ENCODE peak calls at places on chromosome 21, in five cellular contexts. Q is GM12878, L is K562, A is SK-N-SH, B is HepG2. R is an unnamed sample.

GRCh38 chr21:28771790-28772501 is 220.7 kb downstream of the LTN1 start:
- DNase-seq in Q (no peak), L (no peak), A (no peak), B (no peak), R (no peak)

GRCh38 chr21:22965455-22966125 is 1967.4 kb downstream of the NCAM2 start:
- DNase-seq in Q (no peak), L (no peak), A (no peak), B (no peak), R (no peak)

GRCh38 chr21:42534361-42534900 is 20.8 kb downstream of the SLC37A1 start:
- DNase-seq in Q (no peak), L (no peak), A (peak; percentile 49), B (no peak), R (peak; percentile 41)

GRCh38 chr21:29130234-29130993 is at the start of gene MAP3K7CL:
- DNase-seq in Q (no peak), L (no peak), A (no peak), B (no peak), R (no peak)

GRCh38 chr21:16086936-16087335 is 357.2 kb downstream of the USP25 start:
- DNase-seq in Q (no peak), L (no peak), A (no peak), B (no peak), R (no peak)

GRCh38 chr21:36113647-36114428 is 21.0 kb upstream of the CBR3 start:
- DNase-seq in Q (no peak), L (no peak), A (no peak), B (peak; percentile 70), R (no peak)

GRCh38 chr21:17981060-17981459 is 161.9 kb upstream of the C21orf91 start:
- DNase-seq in Q (no peak), L (no peak), A (no peak), B (no peak), R (no peak)

GRCh38 chr21:42507418-42507817 is 6.2 kb upstream of the SLC37A1 start:
- DNase-seq in Q (no peak), L (no peak), A (no peak), B (no peak), R (no peak)

GRCh38 chr21:15414057-15414456 is 315.7 kb upstream of the USP25 start:
- DNase-seq in Q (no peak), L (no peak), A (no peak), B (no peak), R (no peak)

GRCh38 chr21:16072176-16072575 is 342.4 kb downstream of the USP25 start:
- DNase-seq in Q (no peak), L (no peak), A (no peak), B (no peak), R (no peak)

GRCh38 chr21:42330380-42331336 is 15.4 kb upstream of the TFF3 start:
- DNase-seq in Q (no peak), L (no peak), A (no peak), B (no peak), R (no peak)

GRCh38 chr21:33541105-33541711 is 709 bp downstream of the GART start:
- DNase-seq in Q (peak; percentile 13), L (no peak), A (no peak), B (peak; percentile 24), R (peak; percentile 22)

GRCh38 chr21:33584455-33584854 is 4.0 kb downstream of the DONSON start:
- DNase-seq in Q (no peak), L (peak; percentile 33), A (no peak), B (no peak), R (no peak)

GRCh38 chr21:28419811-28420210 is 572.9 kb downstream of the LTN1 start:
- DNase-seq in Q (no peak), L (no peak), A (no peak), B (no peak), R (no peak)

GRCh38 chr21:33403786-33404571 is 766 bp downstream of the IFNGR2 start:
- DNase-seq in Q (no peak), L (peak; percentile 71), A (peak; percentile 76), B (peak; percentile 26), R (peak; percentile 54)

GRCh38 chr21:36861595-36861883 is 104.9 kb downstream of the HLCS start:
- DNase-seq in Q (no peak), L (no peak), A (no peak), B (no peak), R (no peak)

GRCh38 chr21:15978158-15978805 is 248.5 kb downstream of the USP25 start:
- DNase-seq in Q (no peak), L (no peak), A (peak; percentile 22), B (no peak), R (no peak)

GRCh38 chr21:36059823-36060158 is 535 bp downstream of the SETD4 start:
- DNase-seq in Q (no peak), L (peak; percentile 64), A (peak; percentile 78), B (no peak), R (no peak)

GRCh38 chr21:36511484-36512227 is 31.7 kb upstream of the CLDN14 start:
- DNase-seq in Q (no peak), L (no peak), A (no peak), B (no peak), R (no peak)

GRCh38 chr21:42189860-42190491 is 29.0 kb upstream of the ABCG1 start:
- DNase-seq in Q (no peak), L (no peak), A (no peak), B (no peak), R (no peak)

GRCh38 chr21:32747396-32747795 is 19.6 kb upstream of the SYNJ1 start:
- DNase-seq in Q (no peak), L (no peak), A (no peak), B (no peak), R (no peak)

GRCh38 chr21:28671549-28672195 is 321.0 kb downstream of the LTN1 start:
- DNase-seq in Q (no peak), L (no peak), A (no peak), B (no peak), R (no peak)

GRCh38 chr21:17196619-17197018 is 316.2 kb upstream of the CXADR start:
- DNase-seq in Q (no peak), L (no peak), A (no peak), B (no peak), R (no peak)

GRCh38 chr21:33028271-33028670 is 2.5 kb downstream of the OLIG2 start:
- DNase-seq in Q (no peak), L (no peak), A (no peak), B (no peak), R (no peak)

GRCh38 chr21:44943005-44943685 is 3.3 kb downstream of the SLX9 start:
- DNase-seq in Q (no peak), L (no peak), A (no peak), B (no peak), R (no peak)

GRCh38 chr21:42375141-42375905 is 9.0 kb upstream of the TFF1 start:
- DNase-seq in Q (no peak), L (no peak), A (no peak), B (no peak), R (no peak)

GRCh38 chr21:25375675-25376074 is 231.6 kb downstream of the MRPL39 start:
- DNase-seq in Q (no peak), L (no peak), A (no peak), B (no peak), R (no peak)

GRCh38 chr21:42231761-42232160 is 12.8 kb downstream of the ABCG1 start:
- DNase-seq in Q (no peak), L (no peak), A (no peak), B (no peak), R (no peak)

DNA sequence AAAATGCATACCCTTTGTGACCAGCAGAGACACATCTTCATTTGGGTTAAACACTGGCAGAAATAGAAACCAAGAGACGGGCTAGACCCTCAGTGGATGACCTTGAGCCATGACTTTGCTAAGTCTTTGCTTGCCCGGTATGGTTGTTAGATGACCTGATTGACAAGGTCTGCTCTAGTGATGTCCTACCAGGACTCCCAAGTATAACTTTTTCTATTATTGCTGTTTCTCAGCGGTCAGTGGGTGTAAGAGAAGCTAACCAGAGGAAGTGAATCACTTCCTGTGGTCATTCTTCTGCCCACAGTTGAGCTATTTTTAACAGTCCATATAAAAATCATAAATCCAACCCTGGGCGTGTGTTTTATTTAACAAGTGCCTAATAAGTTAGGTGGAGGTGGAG is 126.2 kb upstream of the ETS2 start:
- DNase-seq in Q (peak; percentile 9), L (no peak), A (no peak), B (no peak), R (no peak)
- TF ChIP-seq GABPA in Q (no peak), L (peak; percentile 43), A (no peak), B (no peak), R (no peak)

GRCh38 chr21:26423506-26423905 is 149.6 kb downstream of the CYYR1 start:
- DNase-seq in Q (no peak), L (no peak), A (no peak), B (no peak), R (no peak)
- TF ChIP-seq REST in Q (no peak), L (no peak), A (no peak), B (no peak), R (no peak)

GRCh38 chr21:43938751-43939442 is 73.2 kb upstream of the TRAPPC10 start:
- DNase-seq in Q (peak; percentile 84), L (peak; percentile 99), A (peak; percentile 90), B (peak; percentile 81), R (peak; percentile 82)
- TF ChIP-seq POLR2AphosphoS5 in Q (peak; percentile 78), L (peak; percentile 59), A (no peak), B (no peak), R (no peak)

GRCh38 chr21:31326478-31327247 is 17.4 kb downstream of the TIAM1 start:
- DNase-seq in Q (peak; percentile 95), L (no peak), A (no peak), B (no peak), R (no peak)
- TF ChIP-seq GABPA in Q (no peak), L (no peak), A (no peak), B (no peak), R (no peak)

GRCh38 chr21:46183910-46184624 is at the start of gene SPATC1L:
- DNase-seq in Q (peak; percentile 39), L (peak; percentile 71), A (peak; percentile 82), B (peak; percentile 24), R (peak; percentile 18)
- TF ChIP-seq REST in Q (no peak), L (peak; percentile 29), A (no peak), B (no peak), R (no peak)

GRCh38 chr21:46096596-46096981 is 1.3 kb upstream of the COL6A2 start:
- DNase-seq in Q (no peak), L (no peak), A (no peak), B (no peak), R (no peak)

GRCh38 chr21:46096997-46097825 is 701 bp upstream of the COL6A2 start:
- DNase-seq in Q (no peak), L (peak; percentile 10), A (no peak), B (no peak), R (no peak)

GRCh38 chr21:46099476-46099875 is 1.6 kb downstream of the COL6A2 start:
- DNase-seq in Q (no peak), L (no peak), A (peak; percentile 47), B (peak; percentile 15), R (no peak)

GRCh38 chr21:46098303-46099141 is 610 bp downstream of the COL6A2 start:
- DNase-seq in Q (no peak), L (no peak), A (peak; percentile 86), B (no peak), R (no peak)

DNA sequence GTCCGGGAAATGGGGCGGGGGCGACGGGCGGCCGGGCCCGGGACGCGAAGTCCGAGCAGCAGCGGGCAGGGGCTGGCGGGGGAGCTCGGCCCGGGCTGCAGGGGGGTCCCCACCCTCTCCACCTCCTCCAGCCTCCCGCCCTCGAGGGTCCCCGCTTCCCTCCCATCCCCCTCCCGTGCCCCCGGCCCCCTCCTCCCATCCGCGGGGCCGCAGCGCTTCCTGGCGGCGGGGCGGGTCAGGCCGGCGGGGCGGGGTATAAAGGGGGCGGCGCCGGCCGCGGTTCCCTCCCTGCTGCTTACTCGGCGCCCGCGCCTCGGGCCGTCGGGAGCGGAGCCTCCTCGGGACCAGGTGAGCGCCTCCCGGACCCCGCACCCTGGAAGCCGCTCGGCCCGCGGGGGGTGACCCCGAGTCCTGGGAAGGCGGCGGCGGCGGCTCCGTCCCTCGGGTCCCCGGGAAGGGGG is at the start of gene COL6A2:
- DNase-seq in Q (no peak), L (peak; percentile 92), A (peak; percentile 97), B (no peak), R (no peak)
- TF ChIP-seq POLR2AphosphoS5 in Q (no peak), L (no peak), A (peak; percentile 42), B (no peak), R (no peak)

R was measured in HL-60.